ENCODE peak calls at places on chromosomes 3 and 15, in five cellular contexts. Y, R, G, B and U are unnamed samples.

GRCh38 chr3:148205945-148206845 is 491.5 kb upstream of the AGTR1 start:
- DNase-seq in Y (no peak), R (peak; percentile 37), G (no peak), B (no peak), U (no peak)

GRCh38 chr3:71101014-71101413 is 482.5 kb downstream of the FOXP1 start:
- DNase-seq in Y (no peak), R (peak; percentile 89), G (no peak), B (no peak), U (peak; percentile 85)

GRCh38 chr3:195697582-195698324 is 23.0 kb upstream of the MUC20 start:
- DNase-seq in Y (no peak), R (peak; percentile 97), G (peak; percentile 80), B (peak; percentile 93), U (peak; percentile 95)

GRCh38 chr3:113070226-113071220 is 79.7 kb downstream of the GTPBP8 start:
- DNase-seq in Y (no peak), R (peak; percentile 67), G (no peak), B (peak; percentile 26), U (peak; percentile 93)

GRCh38 chr3:152198655-152199054 is 70.1 kb upstream of the MBNL1 start:
- DNase-seq in Y (no peak), R (no peak), G (no peak), B (no peak), U (no peak)

GRCh38 chr3:51953445-51953844 is 1.7 kb upstream of the GPR62 start:
- DNase-seq in Y (no peak), R (peak; percentile 88), G (no peak), B (peak; percentile 68), U (peak; percentile 83)

GRCh38 chr3:48662140-48662752 is 440 bp downstream of the CELSR3 start:
- DNase-seq in Y (no peak), R (peak; percentile 12), G (no peak), B (no peak), U (no peak)

GRCh38 chr3:57382933-57383332 is 90.4 kb upstream of the ASB14 start:
- DNase-seq in Y (no peak), R (peak; percentile 4), G (no peak), B (peak; percentile 3), U (peak; percentile 44)

GRCh38 chr3:194431553-194431952 is 32.5 kb upstream of the GP5 start:
- DNase-seq in Y (no peak), R (no peak), G (no peak), B (no peak), U (no peak)

GRCh38 chr15:52481915-52482314 is 46.8 kb downstream of the MYO5A start:
- DNase-seq in Y (no peak), R (peak; percentile 91), G (no peak), B (peak; percentile 73), U (peak; percentile 84)

GRCh38 chr3:188264231-188265213 is 110.6 kb downstream of the LPP start:
- DNase-seq in Y (no peak), R (peak; percentile 71), G (no peak), B (peak; percentile 56), U (peak; percentile 85)

GRCh38 chr3:175885196-175885766 is 1026.1 kb downstream of the NAALADL2 start:
- DNase-seq in Y (no peak), R (no peak), G (no peak), B (no peak), U (no peak)

GRCh38 chr3:172461530-172462138 is 13.4 kb upstream of the GHSR start:
- DNase-seq in Y (no peak), R (peak; percentile 38), G (peak; percentile 48), B (peak; percentile 46), U (peak; percentile 42)

GRCh38 chr3:112360574-112360973 is 27.6 kb downstream of the CD200 start:
- DNase-seq in Y (no peak), R (no peak), G (no peak), B (peak; percentile 59), U (no peak)

GRCh38 chr15:69311319-69311721 is 12.6 kb downstream of the PAQR5 start:
- DNase-seq in Y (no peak), R (peak; percentile 50), G (no peak), B (no peak), U (peak; percentile 54)

GRCh38 chr3:100245146-100245545 is 15.6 kb upstream of the TBC1D23 start:
- DNase-seq in Y (no peak), R (peak; percentile 48), G (no peak), B (peak; percentile 32), U (no peak)

GRCh38 chr15:67187351-67187854 is 67.1 kb downstream of the AAGAB start:
- DNase-seq in Y (no peak), R (no peak), G (no peak), B (no peak), U (no peak)

GRCh38 chr15:79167776-79168175 is 77.2 kb upstream of the RASGRF1 start:
- DNase-seq in Y (no peak), R (no peak), G (no peak), B (no peak), U (no peak)

GRCh38 chr3:124700880-124701684 is 29.2 kb upstream of the UMPS start:
- DNase-seq in Y (no peak), R (peak; percentile 39), G (no peak), B (peak; percentile 20), U (peak; percentile 51)

GRCh38 chr3:152729906-152730305 is 105.0 kb upstream of the P2RY1 start:
- DNase-seq in Y (no peak), R (no peak), G (no peak), B (no peak), U (no peak)

GRCh38 chr3:12719984-12720656 is 38.9 kb downstream of the TMEM40 start:
- DNase-seq in Y (peak; percentile 48), R (peak; percentile 87), G (peak; percentile 87), B (peak; percentile 93), U (peak; percentile 78)

GRCh38 chr3:69768436-69768835 is 29.2 kb downstream of the MITF start:
- DNase-seq in Y (no peak), R (peak; percentile 53), G (no peak), B (no peak), U (no peak)

GRCh38 chr15:34693053-34693744 is 61.6 kb downstream of the GJD2 start:
- DNase-seq in Y (no peak), R (peak; percentile 23), G (no peak), B (no peak), U (peak; percentile 43)

GRCh38 chr3:24475945-24476344 is 18.7 kb downstream of the THRB start:
- DNase-seq in Y (no peak), R (no peak), G (no peak), B (no peak), U (peak; percentile 38)

GRCh38 chr15:61228025-61228901 is 839 bp downstream of the RORA start:
- DNase-seq in Y (no peak), R (peak; percentile 31), G (no peak), B (peak; percentile 33), U (peak; percentile 40)

GRCh38 chr15:75639191-75639708 is 774 bp downstream of the IMP3 start:
- DNase-seq in Y (no peak), R (no peak), G (no peak), B (peak; percentile 23), U (no peak)

GRCh38 chr3:56133423-56133822 is 334.8 kb downstream of the ERC2 start:
- DNase-seq in Y (no peak), R (peak; percentile 83), G (no peak), B (peak; percentile 60), U (peak; percentile 70)

GRCh38 chr3:128483657-128484403 is 9.2 kb downstream of the GATA2 start:
- DNase-seq in Y (no peak), R (peak; percentile 31), G (no peak), B (no peak), U (no peak)